ENCODE peak calls at places on chromosomes 11 and 22, in five cellular contexts. K is progenitor cell of endocrine pancreas, O is dorsolateral prefrontal cortex, X is cardiac fibroblast, Q is HepG2. A is an unnamed sample.

GRCh38 chr22:39482768-39483167 is 19.3 kb upstream of the MIEF1 start:
- DNase-seq in K (no peak), O (no peak), X (peak; percentile 49), Q (no peak), A (no peak)

GRCh38 chr11:15622231-15622890 is 507.6 kb downstream of the INSC start:
- DNase-seq in K (no peak), O (no peak), X (no peak), Q (no peak), A (no peak)

GRCh38 chr11:65185869-65186341 is 4.2 kb downstream of the CAPN1 start:
- DNase-seq in K (no peak), O (no peak), X (no peak), Q (no peak), A (no peak)

GRCh38 chr22:46079861-46080821 is 70.2 kb upstream of the PPARA start:
- DNase-seq in K (no peak), O (peak; percentile 93), X (peak; percentile 94), Q (no peak), A (no peak)

GRCh38 chr11:70348608-70349007 is 49.7 kb upstream of the CTTN start:
- DNase-seq in K (no peak), O (no peak), X (no peak), Q (no peak), A (no peak)

GRCh38 chr11:112499153-112499907 is 238.7 kb upstream of the PLET1 start:
- DNase-seq in K (no peak), O (no peak), X (no peak), Q (no peak), A (no peak)

GRCh38 chr22:36528336-36528735 is 630 bp downstream of the EIF3D start:
- DNase-seq in K (no peak), O (no peak), X (peak; percentile 40), Q (no peak), A (no peak)

GRCh38 chr22:35349368-35349703 is 31.6 kb upstream of the HMOX1 start:
- DNase-seq in K (no peak), O (no peak), X (no peak), Q (no peak), A (no peak)

GRCh38 chr11:77413850-77414249 is 60.0 kb downstream of the PAK1 start:
- DNase-seq in K (no peak), O (no peak), X (no peak), Q (no peak), A (no peak)

GRCh38 chr11:36363361-36364272 is 67.5 kb downstream of the PRR5L start:
- DNase-seq in K (no peak), O (no peak), X (peak; percentile 28), Q (no peak), A (no peak)

GRCh38 chr11:65575568-65576231 is at the start of gene EHBP1L1:
- DNase-seq in K (no peak), O (no peak), X (peak; percentile 58), Q (no peak), A (no peak)

GRCh38 chr11:32713496-32713895 is 81.0 kb downstream of the CCDC73 start:
- DNase-seq in K (no peak), O (no peak), X (peak; percentile 31), Q (no peak), A (no peak)

GRCh38 chr11:33709471-33709870 is 8.8 kb upstream of the C11orf91 start:
- DNase-seq in K (no peak), O (no peak), X (peak; percentile 8), Q (no peak), A (no peak)

GRCh38 chr11:130763087-130763980 is 152.9 kb downstream of the SNX19 start:
- DNase-seq in K (no peak), O (no peak), X (peak; percentile 66), Q (no peak), A (no peak)

GRCh38 chr11:119258180-119258579 is 52.0 kb downstream of the CBL start:
- DNase-seq in K (no peak), O (no peak), X (no peak), Q (no peak), A (no peak)

GRCh38 chr11:69667619-69668604 is 7.2 kb downstream of the LTO1 start:
- DNase-seq in K (no peak), O (no peak), X (no peak), Q (peak; percentile 92), A (no peak)

GRCh38 chr22:48742556-48743343 is 1084.9 kb downstream of the BRD1 start:
- DNase-seq in K (peak; percentile 7), O (peak; percentile 22), X (no peak), Q (no peak), A (no peak)

DNA sequence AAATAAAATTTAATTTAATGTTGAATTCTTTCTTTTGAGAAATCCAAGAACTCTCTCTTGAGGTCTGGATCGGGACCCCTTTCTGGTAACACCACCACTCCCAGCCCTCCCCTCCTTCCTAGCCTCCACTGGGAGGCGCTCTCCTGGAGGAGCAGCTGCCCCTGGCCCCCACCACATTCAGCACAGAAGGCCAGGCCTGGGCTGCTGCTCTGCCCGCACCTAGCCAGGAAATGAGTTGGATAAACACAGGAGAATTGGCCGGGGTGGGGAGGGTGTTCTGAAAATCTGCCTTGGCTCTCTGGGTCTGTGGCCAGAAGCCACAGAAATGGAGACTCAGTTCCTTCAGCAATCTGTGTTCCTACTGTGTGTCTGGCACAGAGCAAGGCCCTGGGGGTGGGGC is 31.2 kb downstream of the C22orf42 start:
- DNase-seq in K (no peak), O (no peak), X (no peak), Q (no peak), A (no peak)
- TF ChIP-seq CTCF in K (peak; percentile 21), O (no peak), X (no peak), Q (no peak), A (no peak)

DNA sequence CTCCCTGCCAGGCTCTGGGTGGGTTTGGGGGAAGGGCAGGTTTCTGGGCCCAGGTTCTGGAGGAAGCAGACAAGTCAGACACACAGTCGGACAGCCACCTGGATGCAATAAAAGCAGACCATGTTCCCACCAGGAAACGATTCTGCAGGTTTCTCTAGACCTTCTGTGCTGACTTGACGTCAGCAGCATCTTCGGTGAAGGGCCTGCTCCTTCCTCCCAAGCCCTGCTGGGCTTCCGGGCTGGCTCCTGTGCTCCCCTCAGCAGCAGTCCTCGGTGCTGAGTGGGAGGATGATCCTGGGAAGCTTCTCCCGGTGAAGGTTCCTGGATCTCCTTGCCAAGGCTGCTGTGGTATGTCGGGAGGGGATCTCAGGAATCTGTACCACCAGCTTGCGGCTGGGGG is 240.0 kb downstream of the GRIK4 start:
- DNase-seq in K (no peak), O (no peak), X (no peak), Q (no peak), A (no peak)
- TF ChIP-seq CTCF in K (no peak), O (no peak), X (no peak), Q (no peak), A (no peak)

GRCh38 chr22:33129621-33130020 is 71.4 kb upstream of the SYN3 start:
- DNase-seq in K (no peak), O (no peak), X (no peak), Q (no peak), A (no peak)

GRCh38 chr22:33130473-33130872 is 72.3 kb upstream of the SYN3 start:
- DNase-seq in K (no peak), O (no peak), X (no peak), Q (peak; percentile 84), A (no peak)

GRCh38 chr22:33124471-33124870 is 66.3 kb upstream of the SYN3 start:
- DNase-seq in K (no peak), O (no peak), X (no peak), Q (no peak), A (no peak)

GRCh38 chr22:33126881-33127280 is 68.7 kb upstream of the SYN3 start:
- DNase-seq in K (no peak), O (no peak), X (no peak), Q (peak; percentile 39), A (no peak)
- TF ChIP-seq CTCF in K (peak; percentile 33), O (peak; percentile 23), X (no peak), Q (peak; percentile 73), A (peak; percentile 54)

DNA sequence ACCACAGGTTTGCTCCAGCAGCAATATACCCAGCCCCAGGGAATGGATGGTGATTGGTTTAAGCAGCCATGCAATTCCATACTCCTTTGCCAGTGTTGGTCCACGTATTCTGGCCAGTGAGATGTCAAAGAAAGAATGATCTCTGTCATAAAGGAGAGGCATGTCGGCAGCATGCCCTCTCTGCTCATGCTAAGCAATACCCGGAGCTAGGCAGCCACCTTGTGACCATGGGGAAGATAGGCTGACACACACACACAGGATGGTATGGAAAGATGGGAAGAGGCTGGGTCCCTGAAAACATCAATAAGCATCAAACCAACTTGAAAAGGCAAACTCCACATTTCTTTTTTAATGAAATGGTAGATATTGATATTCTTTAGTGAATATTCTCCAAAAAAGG is 5.1 kb downstream of the ABCC8 start:
- DNase-seq in K (no peak), O (no peak), X (no peak), Q (peak; percentile 32), A (no peak)
- TF ChIP-seq CTCF in K (no peak), O (no peak), X (no peak), Q (peak; percentile 72), A (no peak)

DNA sequence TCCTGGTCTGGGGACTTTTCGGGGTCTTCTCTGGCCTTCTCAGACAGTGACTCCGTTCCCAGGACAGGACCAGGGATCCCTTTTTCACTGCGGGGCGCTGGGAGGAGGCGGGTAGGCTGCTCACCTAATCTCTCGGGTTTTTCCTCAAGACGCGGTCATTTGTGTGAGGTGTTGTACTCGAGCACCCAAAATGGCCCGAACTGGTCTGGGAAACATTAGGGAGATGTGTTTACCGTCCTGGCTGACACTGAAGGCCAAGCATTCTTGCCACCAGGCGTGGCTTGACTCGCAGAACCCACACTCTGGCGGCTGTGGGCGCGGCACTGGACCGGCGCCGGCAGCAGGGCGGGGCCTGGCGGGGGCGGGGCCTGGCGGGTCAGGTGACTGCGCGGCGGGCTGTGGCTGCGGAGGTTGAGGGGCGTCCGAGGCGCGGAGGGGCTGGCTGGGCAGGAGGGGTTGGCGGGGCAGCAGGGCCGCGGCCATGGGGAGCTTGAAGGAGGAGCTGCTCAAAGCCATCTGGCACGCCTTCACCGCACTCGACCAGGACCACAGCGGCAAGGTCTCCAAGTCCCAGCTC is at the start of gene SWAP70:
- DNase-seq in K (peak; percentile 95), O (peak; percentile 71), X (peak; percentile 89), Q (peak; percentile 81), A (peak; percentile 83)
- TF ChIP-seq CTCF in K (peak; percentile 59), O (peak; percentile 21), X (peak; percentile 60), Q (peak; percentile 44), A (peak; percentile 65)